ENCODE peak calls at places on chromosomes 7 and 10, in six cellular contexts. H, S, O, W, P and R are unnamed samples.

GRCh38 chr7:149880871-149881301 is 7.1 kb downstream of the ATP6V0E2 start:
- DNase-seq in O (no peak), W (peak), H (no peak), P (no peak), S (no peak), R (no peak)

GRCh38 chr7:95669513-95669912 is 73.2 kb upstream of the PDK4 start:
- DNase-seq in H (no peak), P (no peak), S (no peak), O (no peak), W (no peak), R (no peak)

GRCh38 chr10:114507449-114507848 is 103.1 kb upstream of the AFAP1L2 start:
- DNase-seq in S (no peak), P (no peak), H (no peak), W (no peak), O (no peak), R (no peak)

GRCh38 chr7:66118603-66119002 is 4.0 kb downstream of the CRCP start:
- DNase-seq in O (no peak), S (no peak), W (no peak), H (no peak), P (no peak), R (peak)

GRCh38 chr10:36026081-36026480 is 384.0 kb upstream of the FZD8 start:
- DNase-seq in W (no peak), O (peak), H (peak), S (no peak), P (no peak), R (no peak)

GRCh38 chr7:153564391-153564790 is 487.8 kb upstream of the DPP6 start:
- DNase-seq in P (no peak), W (no peak), S (no peak), O (no peak), H (no peak), R (no peak)

GRCh38 chr7:92735707-92736106 is 100.7 kb downstream of the CDK6 start:
- DNase-seq in W (no peak), H (peak), P (no peak), O (no peak), S (no peak), R (no peak)

GRCh38 chr7:5350600-5351385 is 68.0 kb downstream of the SLC29A4 start:
- DNase-seq in O (no peak), W (no peak), H (no peak), S (no peak), P (no peak), R (no peak)

GRCh38 chr10:132427071-132427771 is 30.2 kb downstream of the PWWP2B start:
- DNase-seq in H (no peak), S (no peak), O (no peak), W (no peak), P (no peak), R (no peak)

GRCh38 chr7:112116894-112117293 is 89.3 kb downstream of the DOCK4 start:
- DNase-seq in P (no peak), S (no peak), W (no peak), O (no peak), H (no peak), R (no peak)

GRCh38 chr7:33537078-33537477 is 368.3 kb upstream of the BMPER start:
- DNase-seq in H (no peak), O (no peak), S (no peak), W (no peak), P (no peak), R (no peak)

GRCh38 chr7:33539198-33539597 is 366.1 kb upstream of the BMPER start:
- DNase-seq in H (no peak), P (no peak), W (no peak), S (no peak), O (no peak), R (no peak)

GRCh38 chr7:33530664-33531063 is 374.7 kb upstream of the BMPER start:
- DNase-seq in S (no peak), P (no peak), H (no peak), O (no peak), W (no peak), R (no peak)

GRCh38 chr7:33536398-33536797 is 368.9 kb upstream of the BMPER start:
- DNase-seq in H (no peak), S (no peak), O (no peak), W (no peak), P (no peak), R (no peak)

GRCh38 chr7:33534830-33535229 is 370.5 kb upstream of the BMPER start:
- DNase-seq in S (peak), W (no peak), H (peak), P (no peak), O (peak), R (no peak)
- H2BK5ac ChIP-seq in S (no peak), W (no peak), H (no peak), P (no peak), O (no peak), R (no peak)

GRCh38 chr7:130611206-130611605 is 57.3 kb downstream of the COPG2 start:
- DNase-seq in P (no peak), H (no peak), S (no peak), O (no peak), W (no peak), R (no peak)
- H4K91ac ChIP-seq in P (no peak), H (no peak), S (no peak), O (no peak), W (no peak), R (no peak)

GRCh38 chr10:100998183-100998990 is 1.2 kb upstream of the LZTS2 start:
- DNase-seq in S (no peak), H (peak), P (no peak), O (peak), W (peak), R (peak)

GRCh38 chr10:100997364-100998182 is 2.0 kb upstream of the LZTS2 start:
- DNase-seq in W (peak), O (peak), S (peak), H (peak), P (peak), R (peak)

GRCh38 chr10:100996678-100997363 is 2.8 kb upstream of the LZTS2 start:
- DNase-seq in H (no peak), O (no peak), P (no peak), W (peak), S (peak), R (peak)

GRCh38 chr10:100993986-100994708 is 5.5 kb upstream of the LZTS2 start:
- DNase-seq in O (peak), S (no peak), P (no peak), H (peak), W (no peak), R (no peak)

GRCh38 chr10:100995171-100995570 is 4.4 kb upstream of the LZTS2 start:
- DNase-seq in W (no peak), H (no peak), O (no peak), P (no peak), S (no peak), R (no peak)
- H3K27ac ChIP-seq in W (no peak), H (no peak), O (no peak), P (no peak), S (no peak), R (no peak)

GRCh38 chr10:69802424-69803161 is 887 bp downstream of the COL13A1 start:
- DNase-seq in W (peak), O (peak), H (peak), P (no peak), S (peak), R (peak)
- H2BK5ac ChIP-seq in W (no peak), O (peak), H (peak), P (no peak), S (no peak), R (no peak)

DNA sequence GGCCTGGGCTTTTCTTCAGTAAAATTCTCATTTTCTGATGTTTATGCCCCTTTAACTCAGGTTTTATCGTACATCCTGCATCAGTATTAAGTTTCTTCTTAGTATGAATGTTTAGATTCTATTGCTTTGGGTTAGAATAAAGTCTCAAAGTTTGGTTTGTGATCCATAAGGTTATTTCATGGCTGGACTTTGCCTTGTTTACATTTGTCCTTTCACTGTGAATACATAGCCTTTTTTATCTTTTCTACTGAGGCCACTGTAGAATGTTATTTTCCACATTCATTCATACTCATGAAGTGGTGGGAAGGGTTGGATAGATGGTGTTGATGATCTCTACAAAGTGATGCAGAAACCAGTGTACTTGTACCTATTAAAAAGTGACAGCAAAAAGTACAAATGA is 59.8 kb downstream of the CCSER2 start:
- DNase-seq in S (no peak), P (no peak), W (no peak), O (no peak), H (no peak), R (no peak)
- H4K91ac ChIP-seq in S (no peak), P (no peak), W (no peak), O (no peak), H (no peak), R (no peak)

GRCh38 chr10:79176052-79176501 is 107.3 kb downstream of the ZMIZ1 start:
- DNase-seq in O (peak), P (no peak), S (no peak), W (no peak), H (peak), R (no peak)
- H3K27ac ChIP-seq in O (peak), P (no peak), S (no peak), W (no peak), H (peak), R (no peak)

GRCh38 chr10:73967544-73967943 is 30.4 kb upstream of the VCL start:
- DNase-seq in O (peak), P (no peak), H (no peak), S (no peak), W (no peak), R (no peak)

GRCh38 chr10:73969224-73969811 is 28.6 kb upstream of the VCL start:
- DNase-seq in S (no peak), W (no peak), H (no peak), P (no peak), O (peak), R (no peak)

GRCh38 chr10:73967022-73967429 is 30.9 kb upstream of the VCL start:
- DNase-seq in P (peak), H (no peak), S (no peak), W (peak), O (peak), R (no peak)

GRCh38 chr10:73965890-73966768 is 31.8 kb upstream of the VCL start:
- DNase-seq in O (peak), H (peak), P (peak), W (peak), S (peak), R (peak)

GRCh38 chr10:73968101-73968515 is 29.8 kb upstream of the VCL start:
- DNase-seq in W (no peak), P (no peak), H (no peak), O (peak), S (no peak), R (no peak)
- H2BK5ac ChIP-seq in W (no peak), P (peak), H (peak), O (no peak), S (no peak), R (no peak)